ENCODE peak calls at places on chromosomes 11 and 22, in seven cellular contexts. B is AG09309; Y is HS-5; N is RPMI7951; D is non-pigmented ciliary epithelial cell; V is T-helper 2 cell treated with Interferon-gamma antibody and Interleukin-4, amounts not matched to agents 5 μg/mL and 100 μg/mL, for 36 hours; S is effector CD8-positive, alpha-beta T cell. M is an unnamed sample.

GRCh38 chr11:7666292-7666866 is 6.9 kb downstream of the CYB5R2 start:
- DNase-seq in Y (no peak), N (no peak), S (no peak), B (no peak), D (no peak), V (no peak), M (no peak)

GRCh38 chr22:30607300-30607930 is 441 bp downstream of the TCN2 start:
- DNase-seq in B (no peak), D (no peak), S (no peak), Y (no peak), V (no peak), N (no peak), M (no peak)

GRCh38 chr22:33389927-33390326 is 331.7 kb upstream of the SYN3 start:
- DNase-seq in Y (no peak), D (no peak), S (no peak), N (no peak), B (no peak), V (no peak), M (peak)

GRCh38 chr22:49507607-49508292 is 319.9 kb downstream of the BRD1 start:
- DNase-seq in B (no peak), N (no peak), Y (no peak), D (no peak), S (no peak), V (no peak), M (no peak)

GRCh38 chr11:11622772-11623531 is 1.1 kb upstream of the GALNT18 start:
- DNase-seq in N (no peak), S (no peak), D (no peak), B (no peak), Y (no peak), V (no peak), M (no peak)

GRCh38 chr11:61480936-61481335 is 27.6 kb upstream of the LRRC10B start:
- DNase-seq in B (no peak), S (no peak), D (no peak), Y (no peak), V (no peak), N (no peak), M (peak)

GRCh38 chr11:104154296-104154695 is 9.7 kb downstream of the PDGFD start:
- DNase-seq in V (no peak), B (no peak), S (no peak), N (no peak), D (no peak), Y (no peak), M (no peak)

GRCh38 chr11:113193894-113194293 is 120.5 kb upstream of the TTC12 start:
- DNase-seq in D (no peak), N (peak), Y (no peak), B (no peak), V (no peak), S (no peak), M (no peak)

GRCh38 chr22:50011447-50012200 is 941 bp downstream of the IL17REL start:
- DNase-seq in N (no peak), V (no peak), Y (no peak), B (no peak), S (no peak), D (no peak), M (no peak)

GRCh38 chr22:46057762-46058420 is 80.9 kb upstream of the WNT7B start:
- DNase-seq in S (no peak), B (no peak), N (peak), V (peak), Y (no peak), D (no peak), M (no peak)

GRCh38 chr11:20617346-20617745 is 17.9 kb downstream of the SLC6A5 start:
- DNase-seq in S (no peak), B (no peak), Y (no peak), D (no peak), N (no peak), V (no peak), M (no peak)

GRCh38 chr22:48974443-48975251 is 853.0 kb downstream of the BRD1 start:
- DNase-seq in B (no peak), D (no peak), N (no peak), S (no peak), V (no peak), Y (no peak), M (no peak)

GRCh38 chr11:85718991-85719807 is 33.2 kb upstream of the CCDC89 start:
- DNase-seq in S (no peak), V (no peak), D (peak), Y (peak), B (peak), N (peak), M (peak)

GRCh38 chr22:35883028-35883620 is 145.5 kb downstream of the RBFOX2 start:
- DNase-seq in D (no peak), S (no peak), Y (no peak), V (no peak), B (no peak), N (peak), M (peak)

GRCh38 chr22:21754523-21755128 is 19.0 kb upstream of the YPEL1 start:
- DNase-seq in Y (no peak), D (no peak), B (no peak), S (no peak), V (no peak), N (no peak), M (no peak)

GRCh38 chr11:86151188-86152005 is 82.5 kb upstream of the PICALM start:
- DNase-seq in D (no peak), Y (no peak), S (no peak), B (no peak), V (no peak), N (peak), M (peak)

GRCh38 chr11:77322926-77323590 is 21.6 kb upstream of the GDPD4 start:
- DNase-seq in N (peak), B (no peak), Y (no peak), S (no peak), V (no peak), D (no peak), M (peak)

GRCh38 chr11:12094872-12095800 is 15.3 kb upstream of the MICAL2 start:
- DNase-seq in S (no peak), V (no peak), D (no peak), Y (no peak), N (no peak), B (no peak), M (peak)

GRCh38 chr11:40029406-40029805 is 1430.0 kb downstream of the LRRC4C start:
- DNase-seq in D (no peak), N (no peak), V (no peak), Y (no peak), S (no peak), B (no peak), M (peak)

GRCh38 chr11:32297629-32298028 is 137.7 kb downstream of the WT1 start:
- DNase-seq in Y (peak), D (no peak), B (peak), S (no peak), V (no peak), N (peak), M (peak)

GRCh38 chr11:61378713-61379313 is 13.6 kb upstream of the TMEM216 start:
- DNase-seq in V (no peak), B (peak), Y (peak), S (no peak), N (peak), D (peak), M (peak)

GRCh38 chr11:69212121-69213110 is 56.7 kb downstream of the SMIM38 start:
- DNase-seq in S (no peak), Y (no peak), D (no peak), N (no peak), V (no peak), B (no peak), M (no peak)

GRCh38 chr11:118051611-118052461 is 25.0 kb upstream of the TMPRSS4 start:
- DNase-seq in B (no peak), V (peak), N (no peak), D (no peak), Y (no peak), S (peak), M (no peak)

GRCh38 chr11:77252555-77253270 is 48.8 kb downstream of the GDPD4 start:
- DNase-seq in B (no peak), S (no peak), V (no peak), D (no peak), N (no peak), Y (no peak), M (no peak)

GRCh38 chr11:117219001-117219400 is 12.9 kb downstream of the PCSK7 start:
- DNase-seq in B (no peak), D (no peak), N (no peak), Y (no peak), S (no peak), V (no peak), M (no peak)

M was measured in kidney tubule cell.